ENCODE peak calls at places on chromosome 6, in ten cellular contexts. One of them, this sample, is unnamed.

GRCh38 chr6:71886184-71887005 is at the start of gene RIMS1:
- DNase-seq in A549: peak; percentile 6
- DNase-seq in lower leg skin: no peak
- DNase-seq in stomach: no peak
- DNase-seq in BJ: no peak
- DNase-seq in epithelial cell of esophagus: no peak
- DNase-seq in cardiac muscle cell: peak; percentile 26
- DNase-seq in adrenal gland: no peak
- DNase-seq in fibroblast of pulmonary artery: peak; percentile 3
- DNase-seq in brain microvascular endothelial cell: peak; percentile 3
- DNase-seq in this sample: peak; percentile 68

GRCh38 chr6:119791746-119792145 is 442.2 kb upstream of the MAN1A1 start:
- DNase-seq in brain microvascular endothelial cell: no peak
- DNase-seq in epithelial cell of esophagus: peak; percentile 35
- DNase-seq in adrenal gland: no peak
- DNase-seq in BJ: no peak
- DNase-seq in lower leg skin: no peak
- DNase-seq in fibroblast of pulmonary artery: no peak
- DNase-seq in cardiac muscle cell: no peak
- DNase-seq in A549: no peak
- DNase-seq in stomach: no peak
- DNase-seq in this sample: no peak

GRCh38 chr6:113190170-113190569 is 667.0 kb upstream of the MARCKS start:
- DNase-seq in A549: no peak
- DNase-seq in adrenal gland: no peak
- DNase-seq in BJ: no peak
- DNase-seq in fibroblast of pulmonary artery: peak; percentile 18
- DNase-seq in lower leg skin: no peak
- DNase-seq in brain microvascular endothelial cell: no peak
- DNase-seq in stomach: no peak
- DNase-seq in cardiac muscle cell: peak; percentile 25
- DNase-seq in epithelial cell of esophagus: peak; percentile 6
- DNase-seq in this sample: peak; percentile 10

GRCh38 chr6:166192557-166192956 is 24.9 kb upstream of the TBXT start:
- DNase-seq in lower leg skin: no peak
- DNase-seq in adrenal gland: no peak
- DNase-seq in A549: no peak
- DNase-seq in BJ: no peak
- DNase-seq in epithelial cell of esophagus: no peak
- DNase-seq in stomach: no peak
- DNase-seq in fibroblast of pulmonary artery: no peak
- DNase-seq in brain microvascular endothelial cell: no peak
- DNase-seq in cardiac muscle cell: no peak
- DNase-seq in this sample: no peak

GRCh38 chr6:26054937-26055669 is 32.1 kb upstream of the HFE start:
- DNase-seq in fibroblast of pulmonary artery: peak; percentile 96
- DNase-seq in A549: peak; percentile 70
- DNase-seq in lower leg skin: peak; percentile 97
- DNase-seq in brain microvascular endothelial cell: peak; percentile 97
- DNase-seq in stomach: peak; percentile 87
- DNase-seq in cardiac muscle cell: peak; percentile 98
- DNase-seq in BJ: peak; percentile 93
- DNase-seq in epithelial cell of esophagus: peak; percentile 96
- DNase-seq in adrenal gland: peak; percentile 96
- DNase-seq in this sample: peak; percentile 97

GRCh38 chr6:14932485-14933178 is 313.2 kb upstream of the JARID2 start:
- DNase-seq in epithelial cell of esophagus: no peak
- DNase-seq in cardiac muscle cell: no peak
- DNase-seq in lower leg skin: no peak
- DNase-seq in BJ: no peak
- DNase-seq in brain microvascular endothelial cell: no peak
- DNase-seq in adrenal gland: no peak
- DNase-seq in stomach: no peak
- DNase-seq in fibroblast of pulmonary artery: no peak
- DNase-seq in A549: no peak
- DNase-seq in this sample: no peak

GRCh38 chr6:10383312-10384063 is 31.4 kb downstream of the TFAP2A start:
- DNase-seq in cardiac muscle cell: no peak
- DNase-seq in brain microvascular endothelial cell: no peak
- DNase-seq in A549: peak; percentile 56
- DNase-seq in BJ: no peak
- DNase-seq in adrenal gland: no peak
- DNase-seq in epithelial cell of esophagus: peak; percentile 41
- DNase-seq in lower leg skin: no peak
- DNase-seq in stomach: no peak
- DNase-seq in fibroblast of pulmonary artery: no peak
- DNase-seq in this sample: no peak

GRCh38 chr6:123759472-123759871 is 44.2 kb upstream of the NKAIN2 start:
- DNase-seq in cardiac muscle cell: no peak
- DNase-seq in brain microvascular endothelial cell: no peak
- DNase-seq in epithelial cell of esophagus: no peak
- DNase-seq in fibroblast of pulmonary artery: no peak
- DNase-seq in stomach: no peak
- DNase-seq in adrenal gland: no peak
- DNase-seq in lower leg skin: no peak
- DNase-seq in A549: no peak
- DNase-seq in BJ: no peak
- DNase-seq in this sample: no peak

GRCh38 chr6:29651413-29652197 is 5.3 kb upstream of the MOG start:
- DNase-seq in fibroblast of pulmonary artery: peak; percentile 58
- DNase-seq in adrenal gland: no peak
- DNase-seq in lower leg skin: no peak
- DNase-seq in stomach: no peak
- DNase-seq in BJ: no peak
- DNase-seq in cardiac muscle cell: peak; percentile 44
- DNase-seq in epithelial cell of esophagus: peak; percentile 54
- DNase-seq in A549: peak; percentile 51
- DNase-seq in brain microvascular endothelial cell: no peak
- DNase-seq in this sample: peak; percentile 46

GRCh38 chr6:45651301-45651700 is 273.6 kb upstream of the SUPT3H start:
- DNase-seq in stomach: no peak
- DNase-seq in cardiac muscle cell: no peak
- DNase-seq in adrenal gland: no peak
- DNase-seq in A549: no peak
- DNase-seq in brain microvascular endothelial cell: no peak
- DNase-seq in lower leg skin: no peak
- DNase-seq in fibroblast of pulmonary artery: no peak
- DNase-seq in BJ: no peak
- DNase-seq in epithelial cell of esophagus: no peak
- DNase-seq in this sample: no peak

GRCh38 chr6:45378324-45378926 is 691 bp upstream of the SUPT3H start:
- DNase-seq in BJ: no peak
- DNase-seq in lower leg skin: no peak
- DNase-seq in fibroblast of pulmonary artery: no peak
- DNase-seq in epithelial cell of esophagus: peak; percentile 38
- DNase-seq in A549: peak; percentile 7
- DNase-seq in stomach: peak; percentile 27
- DNase-seq in brain microvascular endothelial cell: no peak
- DNase-seq in cardiac muscle cell: no peak
- DNase-seq in adrenal gland: no peak
- DNase-seq in this sample: peak; percentile 66

GRCh38 chr6:63560806-63561672 is 11.2 kb upstream of the LOC128125822 start:
- DNase-seq in fibroblast of pulmonary artery: peak; percentile 61
- DNase-seq in A549: peak; percentile 83
- DNase-seq in epithelial cell of esophagus: peak; percentile 57
- DNase-seq in lower leg skin: no peak
- DNase-seq in BJ: no peak
- DNase-seq in stomach: no peak
- DNase-seq in cardiac muscle cell: peak; percentile 78
- DNase-seq in adrenal gland: peak; percentile 27
- DNase-seq in brain microvascular endothelial cell: no peak
- DNase-seq in this sample: no peak

GRCh38 chr6:161104966-161105365 is 113.4 kb downstream of the MAP3K4 start:
- DNase-seq in brain microvascular endothelial cell: no peak
- DNase-seq in epithelial cell of esophagus: peak; percentile 43
- DNase-seq in adrenal gland: no peak
- DNase-seq in stomach: no peak
- DNase-seq in fibroblast of pulmonary artery: peak; percentile 23
- DNase-seq in cardiac muscle cell: no peak
- DNase-seq in BJ: peak; percentile 57
- DNase-seq in lower leg skin: no peak
- DNase-seq in A549: no peak
- DNase-seq in this sample: no peak

GRCh38 chr6:50791900-50792508 is 26.7 kb upstream of the TFAP2B start:
- DNase-seq in lower leg skin: no peak
- DNase-seq in epithelial cell of esophagus: peak; percentile 66
- DNase-seq in A549: peak; percentile 9
- DNase-seq in stomach: no peak
- DNase-seq in fibroblast of pulmonary artery: peak; percentile 51
- DNase-seq in BJ: no peak
- DNase-seq in adrenal gland: no peak
- DNase-seq in cardiac muscle cell: peak; percentile 46
- DNase-seq in brain microvascular endothelial cell: peak; percentile 26
- DNase-seq in this sample: peak; percentile 37

GRCh38 chr6:168849459-168849858 is 404.2 kb downstream of the THBS2 start:
- DNase-seq in A549: no peak
- DNase-seq in brain microvascular endothelial cell: no peak
- DNase-seq in stomach: no peak
- DNase-seq in fibroblast of pulmonary artery: no peak
- DNase-seq in cardiac muscle cell: no peak
- DNase-seq in BJ: no peak
- DNase-seq in epithelial cell of esophagus: no peak
- DNase-seq in adrenal gland: no peak
- DNase-seq in lower leg skin: no peak
- DNase-seq in this sample: no peak

GRCh38 chr6:168852336-168852884 is 401.2 kb downstream of the THBS2 start:
- DNase-seq in lower leg skin: no peak
- DNase-seq in brain microvascular endothelial cell: no peak
- DNase-seq in stomach: no peak
- DNase-seq in epithelial cell of esophagus: no peak
- DNase-seq in adrenal gland: no peak
- DNase-seq in cardiac muscle cell: no peak
- DNase-seq in A549: no peak
- DNase-seq in BJ: no peak
- DNase-seq in fibroblast of pulmonary artery: no peak
- DNase-seq in this sample: no peak

GRCh38 chr6:168848797-168849196 is 404.8 kb downstream of the THBS2 start:
- DNase-seq in brain microvascular endothelial cell: no peak
- DNase-seq in fibroblast of pulmonary artery: no peak
- DNase-seq in epithelial cell of esophagus: no peak
- DNase-seq in BJ: no peak
- DNase-seq in stomach: no peak
- DNase-seq in A549: no peak
- DNase-seq in lower leg skin: no peak
- DNase-seq in cardiac muscle cell: no peak
- DNase-seq in adrenal gland: no peak
- DNase-seq in this sample: no peak

DNA sequence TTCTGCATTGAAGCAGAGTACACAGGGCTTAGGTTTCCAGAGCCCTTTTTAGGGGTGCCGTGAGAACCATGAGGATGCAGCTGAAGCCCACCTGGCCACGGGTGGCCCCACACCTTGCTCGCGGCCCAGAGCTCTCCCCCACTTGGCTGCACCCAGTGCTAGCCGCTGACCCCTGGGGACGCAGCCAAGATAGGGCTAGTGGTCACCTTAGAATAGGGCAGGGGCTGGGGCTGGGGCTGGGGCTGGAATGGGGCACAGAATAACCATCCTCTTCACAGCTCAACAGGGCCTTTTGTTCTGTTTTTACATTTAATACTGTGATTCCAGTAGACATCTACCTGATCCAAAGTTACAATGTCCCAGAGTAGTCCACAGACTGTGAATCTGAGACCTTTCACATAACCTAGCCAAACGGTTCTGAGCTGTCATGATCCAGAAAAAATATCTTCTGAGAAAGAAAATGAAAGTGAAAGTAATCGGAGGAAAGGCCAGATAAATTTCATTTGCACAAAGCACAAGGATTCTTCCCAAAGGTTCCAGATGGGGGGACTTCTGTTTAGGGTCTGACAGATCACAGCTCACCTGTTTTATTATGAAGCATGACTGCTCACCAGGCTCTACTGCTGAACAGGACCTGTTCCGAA is 402.1 kb downstream of the THBS2 start:
- DNase-seq in fibroblast of pulmonary artery: peak; percentile 3
- DNase-seq in stomach: no peak
- DNase-seq in cardiac muscle cell: peak; percentile 21
- DNase-seq in BJ: no peak
- DNase-seq in epithelial cell of esophagus: no peak
- DNase-seq in adrenal gland: no peak
- DNase-seq in brain microvascular endothelial cell: no peak
- DNase-seq in lower leg skin: no peak
- DNase-seq in A549: no peak
- DNase-seq in this sample: no peak
- H3K4me3 ChIP-seq in fibroblast of pulmonary artery: peak overlapping the region; percentile 36
- H3K4me3 ChIP-seq in stomach: peak overlapping the region; percentile 13
- H3K4me3 ChIP-seq in cardiac muscle cell: no peak overlapping the region
- H3K4me3 ChIP-seq in BJ: peak overlapping the region; percentile 38
- H3K4me3 ChIP-seq in epithelial cell of esophagus: no peak overlapping the region
- H3K4me3 ChIP-seq in adrenal gland: no peak overlapping the region
- H3K4me3 ChIP-seq in brain microvascular endothelial cell: no peak overlapping the region
- H3K4me3 ChIP-seq in lower leg skin: no peak overlapping the region
- H3K4me3 ChIP-seq in A549: no peak overlapping the region
- H3K4me3 ChIP-seq in this sample: no peak overlapping the region

GRCh38 chr6:111406200-111406711 is 76.8 kb downstream of the REV3L start:
- DNase-seq in stomach: no peak
- DNase-seq in cardiac muscle cell: no peak
- DNase-seq in epithelial cell of esophagus: peak; percentile 33
- DNase-seq in fibroblast of pulmonary artery: no peak
- DNase-seq in A549: no peak
- DNase-seq in brain microvascular endothelial cell: no peak
- DNase-seq in BJ: no peak
- DNase-seq in lower leg skin: no peak
- DNase-seq in adrenal gland: no peak
- DNase-seq in this sample: peak; percentile 91
- TF ChIP-seq CTCF in stomach: no peak
- TF ChIP-seq CTCF in cardiac muscle cell: no peak
- TF ChIP-seq CTCF in epithelial cell of esophagus: no peak
- TF ChIP-seq CTCF in fibroblast of pulmonary artery: no peak
- TF ChIP-seq CTCF in A549: no peak
- TF ChIP-seq CTCF in brain microvascular endothelial cell: no peak
- TF ChIP-seq CTCF in BJ: no peak
- TF ChIP-seq CTCF in lower leg skin: no peak
- TF ChIP-seq CTCF in adrenal gland: no peak
- TF ChIP-seq CTCF in this sample: no peak

GRCh38 chr6:37442416-37443218 is 9.6 kb downstream of the CMTR1 start:
- DNase-seq in A549: no peak
- DNase-seq in brain microvascular endothelial cell: no peak
- DNase-seq in fibroblast of pulmonary artery: no peak
- DNase-seq in BJ: no peak
- DNase-seq in cardiac muscle cell: no peak
- DNase-seq in stomach: no peak
- DNase-seq in adrenal gland: no peak
- DNase-seq in epithelial cell of esophagus: no peak
- DNase-seq in lower leg skin: no peak
- DNase-seq in this sample: no peak
- H3K4me3 ChIP-seq in A549: no peak overlapping the region
- H3K4me3 ChIP-seq in brain microvascular endothelial cell: no peak overlapping the region
- H3K4me3 ChIP-seq in fibroblast of pulmonary artery: no peak overlapping the region
- H3K4me3 ChIP-seq in BJ: no peak overlapping the region
- H3K4me3 ChIP-seq in cardiac muscle cell: no peak overlapping the region
- H3K4me3 ChIP-seq in stomach: peak overlapping the region; percentile 11
- H3K4me3 ChIP-seq in adrenal gland: no peak overlapping the region
- H3K4me3 ChIP-seq in epithelial cell of esophagus: no peak overlapping the region
- H3K4me3 ChIP-seq in lower leg skin: no peak overlapping the region
- H3K4me3 ChIP-seq in this sample: peak overlapping the region; percentile 20

DNA sequence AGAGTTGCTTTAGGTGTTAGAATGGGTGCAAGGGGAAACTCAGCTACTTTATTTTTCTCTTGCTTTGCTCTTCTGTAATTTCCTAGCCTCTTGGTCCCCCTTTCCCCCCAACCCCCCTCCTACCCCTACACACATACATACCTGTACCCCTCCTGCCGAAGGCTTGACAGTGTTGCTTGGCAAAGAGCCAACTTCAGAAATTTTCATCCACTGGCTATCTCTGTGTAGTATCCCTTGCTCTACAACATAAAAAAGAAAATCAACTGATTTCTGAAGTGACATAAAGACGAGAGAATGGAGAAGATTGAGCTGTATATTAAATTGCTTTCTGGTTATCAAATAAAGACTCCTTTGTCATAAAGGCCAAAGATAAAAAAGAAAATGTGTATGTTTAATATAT is 498.1 kb upstream of the SOX4 start:
- DNase-seq in fibroblast of pulmonary artery: no peak
- DNase-seq in cardiac muscle cell: no peak
- DNase-seq in lower leg skin: no peak
- DNase-seq in epithelial cell of esophagus: no peak
- DNase-seq in BJ: no peak
- DNase-seq in brain microvascular endothelial cell: no peak
- DNase-seq in A549: no peak
- DNase-seq in stomach: no peak
- DNase-seq in adrenal gland: no peak
- DNase-seq in this sample: no peak
- TF ChIP-seq CTCF in fibroblast of pulmonary artery: no peak
- TF ChIP-seq CTCF in cardiac muscle cell: no peak
- TF ChIP-seq CTCF in lower leg skin: no peak
- TF ChIP-seq CTCF in epithelial cell of esophagus: no peak
- TF ChIP-seq CTCF in BJ: no peak
- TF ChIP-seq CTCF in brain microvascular endothelial cell: no peak
- TF ChIP-seq CTCF in A549: no peak
- TF ChIP-seq CTCF in stomach: no peak
- TF ChIP-seq CTCF in adrenal gland: no peak
- TF ChIP-seq CTCF in this sample: no peak